ENCODE peak calls at places on chromosomes 4 and X, in six cellular contexts. One of them, this sample, is unnamed.
A peak's percentile ranks its signal among the peaks of the same experiment; 100 is the strongest.

GRCh38 chr4:1401409-1402020 is 4.7 kb downstream of the NKX1-1 start:
- DNase-seq in left ventricle myocardium inferior: peak; percentile 12
- DNase-seq in ovary: no peak
- DNase-seq in breast epithelium: peak; percentile 48
- DNase-seq in colonic mucosa: no peak
- DNase-seq in pancreas: no peak
- DNase-seq in this sample: no peak

GRCh38 chr4:140157341-140157740 is 3.4 kb upstream of the MAML3 start:
- DNase-seq in left ventricle myocardium inferior: no peak
- DNase-seq in pancreas: no peak
- DNase-seq in ovary: no peak
- DNase-seq in breast epithelium: no peak
- DNase-seq in colonic mucosa: no peak
- DNase-seq in this sample: no peak

GRCh38 chr4:38232741-38233140 is 272.5 kb downstream of the PTTG2 start:
- DNase-seq in left ventricle myocardium inferior: no peak
- DNase-seq in pancreas: no peak
- DNase-seq in breast epithelium: no peak
- DNase-seq in colonic mucosa: no peak
- DNase-seq in ovary: no peak
- DNase-seq in this sample: no peak

GRCh38 chr4:140427104-140427918 is at the start of gene CLGN:
- DNase-seq in pancreas: peak; percentile 91
- DNase-seq in breast epithelium: peak; percentile 52
- DNase-seq in left ventricle myocardium inferior: peak; percentile 77
- DNase-seq in ovary: peak; percentile 69
- DNase-seq in colonic mucosa: peak; percentile 70
- DNase-seq in this sample: peak; percentile 74

GRCh38 chrX:94051926-94052325 is 377.9 kb downstream of the FAM133A start:
- DNase-seq in colonic mucosa: no peak
- DNase-seq in left ventricle myocardium inferior: no peak
- DNase-seq in pancreas: no peak
- DNase-seq in breast epithelium: no peak
- DNase-seq in ovary: no peak
- DNase-seq in this sample: no peak

GRCh38 chr4:24010573-24010972 is 120.7 kb upstream of the PPARGC1A start:
- DNase-seq in ovary: no peak
- DNase-seq in colonic mucosa: no peak
- DNase-seq in breast epithelium: no peak
- DNase-seq in pancreas: no peak
- DNase-seq in left ventricle myocardium inferior: no peak
- DNase-seq in this sample: no peak

GRCh38 chr4:25861422-25861926 is 1.3 kb downstream of the SEL1L3 start:
- DNase-seq in left ventricle myocardium inferior: no peak
- DNase-seq in breast epithelium: no peak
- DNase-seq in pancreas: no peak
- DNase-seq in colonic mucosa: no peak
- DNase-seq in ovary: no peak
- DNase-seq in this sample: no peak

GRCh38 chrX:10208281-10208856 is 51.6 kb downstream of the CLCN4 start:
- DNase-seq in colonic mucosa: no peak
- DNase-seq in ovary: no peak
- DNase-seq in left ventricle myocardium inferior: no peak
- DNase-seq in pancreas: no peak
- DNase-seq in breast epithelium: no peak
- DNase-seq in this sample: no peak

GRCh38 chr4:158172196-158172557 is 648 bp downstream of the GASK1B start:
- DNase-seq in colonic mucosa: no peak
- DNase-seq in breast epithelium: no peak
- DNase-seq in pancreas: no peak
- DNase-seq in ovary: no peak
- DNase-seq in left ventricle myocardium inferior: no peak
- DNase-seq in this sample: no peak

GRCh38 chrX:123807825-123808416 is 51.9 kb upstream of the XIAP start:
- DNase-seq in ovary: no peak
- DNase-seq in breast epithelium: no peak
- DNase-seq in left ventricle myocardium inferior: no peak
- DNase-seq in pancreas: no peak
- DNase-seq in colonic mucosa: no peak
- DNase-seq in this sample: no peak

GRCh38 chrX:53313746-53314105 is 32.3 kb upstream of the IQSEC2 start:
- DNase-seq in breast epithelium: no peak
- DNase-seq in pancreas: no peak
- DNase-seq in left ventricle myocardium inferior: no peak
- DNase-seq in ovary: no peak
- DNase-seq in colonic mucosa: no peak
- DNase-seq in this sample: no peak

GRCh38 chrX:23331701-23332100 is 2.9 kb upstream of the PTCHD1 start:
- DNase-seq in ovary: no peak
- DNase-seq in colonic mucosa: no peak
- DNase-seq in pancreas: no peak
- DNase-seq in left ventricle myocardium inferior: no peak
- DNase-seq in breast epithelium: no peak
- DNase-seq in this sample: no peak

GRCh38 chrX:46637937-46638336 is 64.4 kb downstream of the CHST7 start:
- DNase-seq in colonic mucosa: no peak
- DNase-seq in ovary: no peak
- DNase-seq in pancreas: no peak
- DNase-seq in breast epithelium: no peak
- DNase-seq in left ventricle myocardium inferior: no peak
- DNase-seq in this sample: no peak

GRCh38 chr4:183348706-183349659 is 26.8 kb upstream of the CLDN24 start:
- DNase-seq in colonic mucosa: no peak
- DNase-seq in ovary: no peak
- DNase-seq in pancreas: no peak
- DNase-seq in breast epithelium: no peak
- DNase-seq in left ventricle myocardium inferior: no peak
- DNase-seq in this sample: no peak

GRCh38 chrX:54807524-54808108 is at the start of gene MAGED2:
- DNase-seq in ovary: peak; percentile 74
- DNase-seq in colonic mucosa: peak; percentile 37
- DNase-seq in breast epithelium: no peak
- DNase-seq in left ventricle myocardium inferior: peak; percentile 25
- DNase-seq in pancreas: no peak
- DNase-seq in this sample: peak; percentile 50

GRCh38 chrX:103640401-103641155 is 11.8 kb downstream of the TCEAL1 start:
- DNase-seq in breast epithelium: no peak
- DNase-seq in left ventricle myocardium inferior: no peak
- DNase-seq in colonic mucosa: no peak
- DNase-seq in ovary: no peak
- DNase-seq in pancreas: no peak
- DNase-seq in this sample: no peak

GRCh38 chrX:39576081-39576701 is 521.6 kb downstream of the BCOR start:
- DNase-seq in left ventricle myocardium inferior: no peak
- DNase-seq in ovary: no peak
- DNase-seq in colonic mucosa: no peak
- DNase-seq in breast epithelium: no peak
- DNase-seq in pancreas: no peak
- DNase-seq in this sample: no peak

GRCh38 chrX:21374163-21374993 is at the start of gene CNKSR2:
- DNase-seq in breast epithelium: peak; percentile 48
- DNase-seq in colonic mucosa: no peak
- DNase-seq in ovary: peak; percentile 51
- DNase-seq in left ventricle myocardium inferior: peak; percentile 19
- DNase-seq in pancreas: peak; percentile 89
- DNase-seq in this sample: peak; percentile 43

GRCh38 chrX:133786382-133786781 is 199.0 kb downstream of the GPC3 start:
- DNase-seq in ovary: no peak
- DNase-seq in breast epithelium: no peak
- DNase-seq in pancreas: no peak
- DNase-seq in colonic mucosa: no peak
- DNase-seq in left ventricle myocardium inferior: no peak
- DNase-seq in this sample: no peak

DNA sequence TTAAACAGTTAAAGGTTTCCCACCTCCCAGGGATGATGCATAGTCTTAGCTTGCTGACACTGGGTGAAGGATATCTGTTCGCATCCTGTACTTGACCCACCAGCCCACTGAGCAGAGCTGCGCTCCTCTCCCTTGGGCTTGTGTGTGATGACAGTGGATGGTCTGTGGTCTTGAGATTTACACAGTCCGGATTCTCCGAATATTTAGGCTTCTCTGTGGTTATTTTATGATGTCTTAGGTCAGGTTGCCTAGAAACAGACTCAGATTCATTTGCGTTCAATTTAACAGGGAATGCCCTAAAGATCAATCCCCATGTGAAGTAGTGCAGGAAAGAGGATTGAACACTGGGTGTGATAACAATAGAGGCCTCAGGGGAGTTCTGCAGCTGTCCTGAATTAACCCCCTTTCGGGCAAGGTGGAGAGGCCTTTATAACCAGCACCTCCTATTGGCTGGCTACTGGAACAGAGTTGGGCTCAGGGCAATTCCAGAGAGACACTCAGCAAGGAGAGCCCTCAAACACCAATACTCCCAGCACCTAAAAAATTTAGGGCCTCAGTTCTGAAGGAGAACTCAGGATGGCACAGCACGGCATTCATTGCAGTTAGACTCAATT is 653.2 kb upstream of the GALNT7 start:
- DNase-seq in left ventricle myocardium inferior: no peak
- DNase-seq in ovary: no peak
- DNase-seq in breast epithelium: no peak
- DNase-seq in pancreas: no peak
- DNase-seq in colonic mucosa: no peak
- DNase-seq in this sample: no peak
- TF ChIP-seq CTCF in left ventricle myocardium inferior: no peak
- TF ChIP-seq CTCF in ovary: no peak
- TF ChIP-seq CTCF in breast epithelium: no peak
- TF ChIP-seq CTCF in pancreas: no peak
- TF ChIP-seq CTCF in colonic mucosa: no peak
- TF ChIP-seq CTCF in this sample: no peak

GRCh38 chr4:104682311-104682710 is 187.6 kb upstream of the CXXC4 start:
- DNase-seq in breast epithelium: no peak
- DNase-seq in left ventricle myocardium inferior: no peak
- DNase-seq in ovary: no peak
- DNase-seq in colonic mucosa: no peak
- DNase-seq in pancreas: no peak
- DNase-seq in this sample: no peak

DNA sequence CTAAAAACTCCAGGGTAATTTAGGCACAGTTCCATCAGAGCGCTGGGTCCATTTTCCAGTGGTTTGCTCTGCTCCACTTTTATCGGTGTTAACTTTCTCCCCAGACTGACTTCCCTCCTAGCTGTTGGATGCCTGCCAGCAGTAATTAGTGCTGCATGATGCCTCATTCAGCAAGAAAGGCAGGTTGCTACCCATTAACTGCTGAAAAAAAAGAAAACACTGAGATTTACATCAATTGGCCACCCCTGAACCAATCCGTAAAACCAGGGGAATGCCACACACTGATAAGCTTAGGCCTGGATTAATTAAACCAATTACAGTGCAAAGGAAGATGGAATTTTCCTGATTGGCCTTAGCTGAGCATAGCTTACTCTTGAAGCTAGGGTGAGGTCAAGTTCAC is 182.4 kb upstream of the CXXC4 start:
- DNase-seq in ovary: no peak
- DNase-seq in breast epithelium: no peak
- DNase-seq in pancreas: no peak
- DNase-seq in colonic mucosa: peak; percentile 18
- DNase-seq in left ventricle myocardium inferior: no peak
- DNase-seq in this sample: peak; percentile 39
- H3K4me1 ChIP-seq in ovary: no peaks in the 10 kb centered on the region
- H3K4me1 ChIP-seq in breast epithelium: no peaks in the 10 kb centered on the region
- H3K4me1 ChIP-seq in pancreas: no peaks in the 10 kb centered on the region
- H3K4me1 ChIP-seq in colonic mucosa: no peaks in the 10 kb centered on the region
- H3K4me1 ChIP-seq in left ventricle myocardium inferior: no peaks in the 10 kb centered on the region
- H3K4me1 ChIP-seq in this sample: no peaks in the 10 kb centered on the region

GRCh38 chr4:145776208-145776607 is 96.3 kb downstream of the C4orf51 start:
- DNase-seq in pancreas: no peak
- DNase-seq in left ventricle myocardium inferior: no peak
- DNase-seq in ovary: no peak
- DNase-seq in breast epithelium: no peak
- DNase-seq in colonic mucosa: no peak
- DNase-seq in this sample: no peak

GRCh38 chr4:145781306-145781705 is 101.4 kb downstream of the C4orf51 start:
- DNase-seq in pancreas: no peak
- DNase-seq in ovary: no peak
- DNase-seq in colonic mucosa: no peak
- DNase-seq in left ventricle myocardium inferior: no peak
- DNase-seq in breast epithelium: no peak
- DNase-seq in this sample: no peak

GRCh38 chr4:145782756-145783155 is 102.8 kb downstream of the C4orf51 start:
- DNase-seq in left ventricle myocardium inferior: no peak
- DNase-seq in ovary: no peak
- DNase-seq in colonic mucosa: no peak
- DNase-seq in breast epithelium: no peak
- DNase-seq in pancreas: no peak
- DNase-seq in this sample: no peak

GRCh38 chr4:145775406-145775805 is 95.5 kb downstream of the C4orf51 start:
- DNase-seq in colonic mucosa: no peak
- DNase-seq in left ventricle myocardium inferior: no peak
- DNase-seq in pancreas: no peak
- DNase-seq in ovary: no peak
- DNase-seq in breast epithelium: no peak
- DNase-seq in this sample: no peak

DNA sequence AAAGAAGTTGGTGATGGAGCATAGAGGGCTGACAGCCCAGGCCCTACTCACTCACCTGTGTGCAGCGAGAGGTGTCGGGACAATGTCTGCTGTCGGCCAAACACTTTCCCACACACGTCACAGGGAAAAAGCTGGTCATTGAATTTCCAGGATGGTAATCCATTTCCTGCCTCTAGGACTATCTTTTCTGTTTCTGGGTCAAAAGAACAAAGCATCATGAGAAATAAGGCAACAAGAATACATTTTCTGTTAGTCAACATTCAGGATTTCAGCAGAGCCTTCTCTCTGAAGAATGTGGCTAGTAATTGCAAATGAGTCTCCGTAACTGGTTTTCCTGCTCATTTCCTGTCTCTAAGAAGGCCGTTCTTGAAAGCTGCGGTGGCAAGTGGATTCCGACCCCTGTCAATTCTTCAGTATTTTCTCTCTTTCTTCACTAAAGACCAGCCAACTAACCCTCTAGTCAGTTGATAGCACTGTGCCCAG is 99.4 kb downstream of the C4orf51 start:
- DNase-seq in breast epithelium: no peak
- DNase-seq in pancreas: no peak
- DNase-seq in colonic mucosa: no peak
- DNase-seq in left ventricle myocardium inferior: no peak
- DNase-seq in ovary: no peak
- DNase-seq in this sample: no peak
- H3K36me3 ChIP-seq in breast epithelium: no peaks in the 10 kb centered on the region
- H3K36me3 ChIP-seq in pancreas: peaks cover 2% of the 10 kb centered on the region
- H3K36me3 ChIP-seq in colonic mucosa: no peaks in the 10 kb centered on the region
- H3K36me3 ChIP-seq in left ventricle myocardium inferior: peaks cover 19% of the 10 kb centered on the region
- H3K36me3 ChIP-seq in ovary: no peaks in the 10 kb centered on the region
- H3K36me3 ChIP-seq in this sample: no peaks in the 10 kb centered on the region

DNA sequence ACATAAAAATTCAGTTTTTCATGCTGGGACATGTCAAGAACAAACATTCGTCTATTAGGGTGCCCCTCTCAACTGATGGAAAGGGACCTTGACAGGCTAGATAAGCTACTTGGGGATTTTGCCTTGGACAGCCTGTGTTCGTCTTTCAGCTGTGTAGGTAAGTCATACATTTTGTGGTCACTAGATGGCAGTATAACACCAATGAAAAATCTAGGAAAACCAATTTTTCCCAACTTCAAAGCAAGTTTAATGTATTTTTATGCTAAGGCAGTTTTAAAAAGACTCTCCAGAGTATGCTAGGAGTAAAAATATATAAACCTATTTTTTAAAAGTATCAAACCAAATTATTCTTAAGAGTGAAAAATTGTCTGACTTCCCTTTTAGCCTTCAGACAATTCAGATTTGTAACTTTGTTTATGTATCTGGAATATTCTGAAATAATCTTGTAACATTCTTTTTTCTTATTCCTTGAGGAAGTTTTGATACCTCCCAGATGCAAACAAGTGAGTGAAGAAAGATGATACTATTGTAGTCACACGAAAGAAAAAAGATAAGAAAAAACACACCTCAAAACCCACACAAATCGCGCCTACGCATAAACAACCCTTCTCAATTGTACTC is 158.3 kb downstream of the CPE start:
- DNase-seq in breast epithelium: no peak
- DNase-seq in pancreas: no peak
- DNase-seq in colonic mucosa: no peak
- DNase-seq in left ventricle myocardium inferior: no peak
- DNase-seq in ovary: no peak
- DNase-seq in this sample: no peak
- TF ChIP-seq CTCF in breast epithelium: peak; percentile 56
- TF ChIP-seq CTCF in pancreas: peak; percentile 74
- TF ChIP-seq CTCF in colonic mucosa: peak; percentile 73
- TF ChIP-seq CTCF in left ventricle myocardium inferior: peak; percentile 82
- TF ChIP-seq CTCF in ovary: peak; percentile 45
- TF ChIP-seq CTCF in this sample: peak; percentile 26

This sample was measured in mucosa of descending colon.